ENCODE peak calls at places on chromosomes 5 and 9, in eight cellular contexts. V is naive thymus-derived CD4-positive, alpha-beta T cell; H is PC-3; L is cerebellar nuclear complex; F is T-cell; W is HFF-Myc; R is left cardiac atrium; A is ELR. T is an unnamed sample.

GRCh38 chr9:38641142-38641541 is 20.7 kb upstream of the ANKRD18A start:
- DNase-seq in V (no peak), H (no peak), L (no peak), F (no peak), W (no peak), R (no peak), A (no peak), T (no peak)

GRCh38 chr5:132592521-132592920 is 35.7 kb downstream of the RAD50 start:
- DNase-seq in V (no peak), H (no peak), L (no peak), F (no peak), W (no peak), R (no peak), A (no peak), T (no peak)

GRCh38 chr9:104835163-104835562 is 71.2 kb downstream of the NIPSNAP3B start:
- DNase-seq in V (no peak), H (no peak), L (no peak), F (no peak), W (no peak), R (no peak), A (no peak), T (no peak)

GRCh38 chr5:5883116-5883515 is 460.6 kb downstream of the ICE1 start:
- DNase-seq in V (no peak), H (no peak), L (no peak), F (no peak), W (no peak), R (no peak), A (no peak), T (no peak)

GRCh38 chr9:112037281-112038016 is 137.6 kb downstream of the SUSD1 start:
- DNase-seq in V (peak), H (peak), L (no peak), F (peak), W (no peak), R (no peak), A (peak), T (peak)

GRCh38 chr9:134585746-134586706 is 55.6 kb upstream of the COL5A1 start:
- DNase-seq in V (no peak), H (peak), L (no peak), F (no peak), W (no peak), R (no peak), A (peak), T (no peak)

GRCh38 chr5:79772651-79773050 is 83.0 kb downstream of the CMYA5 start:
- DNase-seq in V (no peak), H (no peak), L (no peak), F (no peak), W (no peak), R (no peak), A (no peak), T (no peak)

GRCh38 chr5:11269515-11269914 is 508.5 kb upstream of the DAP start:
- DNase-seq in V (no peak), H (no peak), L (no peak), F (no peak), W (no peak), R (no peak), A (no peak), T (no peak)

GRCh38 chr9:130766031-130766903 is 68.8 kb upstream of the ABL1 start:
- DNase-seq in V (no peak), H (no peak), L (no peak), F (no peak), W (no peak), R (no peak), A (peak), T (no peak)

GRCh38 chr5:172496671-172497371 is 42.5 kb upstream of the SH3PXD2B start:
- DNase-seq in V (no peak), H (no peak), L (peak), F (no peak), W (no peak), R (peak), A (no peak), T (no peak)